ENCODE peak calls at places on chromosomes 4 and X, in seven cellular contexts. K is activated T-cell treated with anti-CD3 and anti-CD28 coated beads, Interleukin-2, amount 50 U/mL, for 72 hours; Z is upper lobe of left lung; Y is fibroblast of the conjunctiva; N is NCI-H1092 treated with DMSO at 0.1 percent for 48 hours; H is stimulated activated CD4-positive, alpha-beta T cell treated with anti-CD3 and anti-CD28 coated beads, Interleukin-12 subunit alpha, Interleukin-12 subunit beta, amount 100 ng/mL, for 4 hours; T is testis. Q is an unnamed sample.

GRCh38 chr4:74112399-74113090 is 13.6 kb upstream of the CXCL2 start:
- DNase-seq in Y (no peak), K (no peak), N (no peak), T (no peak), Z (no peak), H (no peak), Q (no peak)

GRCh38 chr4:76339364-76339763 is 32.8 kb downstream of the STBD1 start:
- DNase-seq in K (no peak), T (no peak), N (no peak), Z (no peak), Y (no peak), H (no peak), Q (no peak)

GRCh38 chr4:85717847-85718246 is 242.9 kb downstream of the ARHGAP24 start:
- DNase-seq in H (no peak), T (no peak), K (no peak), N (no peak), Z (no peak), Y (no peak), Q (no peak)

GRCh38 chr4:75939890-75940691 is 722 bp downstream of the NAAA start:
- DNase-seq in K (peak), Y (no peak), N (peak), Z (peak), T (peak), H (peak), Q (no peak)

GRCh38 chrX:10393899-10394298 is 226.5 kb downstream of the MID1 start:
- DNase-seq in K (no peak), H (no peak), N (no peak), Y (no peak), Z (no peak), T (no peak), Q (no peak)

GRCh38 chrX:70445197-70445656 is 592 bp downstream of the DLG3 start:
- DNase-seq in T (no peak), K (no peak), N (no peak), Z (peak), Y (no peak), H (no peak), Q (no peak)

GRCh38 chr4:35934370-35934981 is 309.8 kb downstream of the ARAP2 start:
- DNase-seq in K (no peak), T (no peak), Y (peak), Z (no peak), H (no peak), N (peak), Q (peak)

GRCh38 chr4:41108481-41108880 is 105.9 kb downstream of the APBB2 start:
- DNase-seq in N (no peak), T (no peak), K (no peak), Y (no peak), Z (no peak), H (no peak), Q (no peak)

GRCh38 chr4:129232627-129233337 is 136.8 kb downstream of the C4orf33 start:
- DNase-seq in K (no peak), N (no peak), H (no peak), T (no peak), Z (no peak), Y (no peak), Q (no peak)

GRCh38 chr4:185566972-185567749 is 31.9 kb upstream of the PDLIM3 start:
- DNase-seq in H (no peak), Z (no peak), N (no peak), K (no peak), T (peak), Y (peak), Q (peak)

GRCh38 chr4:153808175-153808574 is 19.3 kb upstream of the SFRP2 start:
- DNase-seq in N (no peak), Y (no peak), H (no peak), K (no peak), Z (no peak), T (no peak), Q (no peak)

GRCh38 chr4:145937990-145938611 is 522 bp downstream of the ZNF827 start:
- DNase-seq in Y (no peak), K (peak), Z (peak), T (peak), H (peak), N (peak), Q (no peak)

GRCh38 chr4:26459054-26459755 is 31.1 kb downstream of the CCKAR start:
- DNase-seq in T (no peak), N (peak), K (peak), H (no peak), Z (peak), Y (peak), Q (no peak)

GRCh38 chrX:124455966-124456365 is 109.6 kb downstream of the SH2D1A start:
- DNase-seq in T (no peak), K (no peak), Z (no peak), H (no peak), Y (no peak), N (no peak), Q (no peak)

GRCh38 chr4:77172336-77172735 is 15.3 kb downstream of the CCNG2 start:
- DNase-seq in N (no peak), H (no peak), K (no peak), Z (no peak), Y (no peak), T (no peak), Q (peak)

GRCh38 chr4:38040619-38041018 is 80.4 kb downstream of the PTTG2 start:
- DNase-seq in T (no peak), K (no peak), H (no peak), N (no peak), Z (no peak), Y (no peak), Q (no peak)

GRCh38 chr4:173835863-173836262 is 305.8 kb upstream of the HAND2 start:
- DNase-seq in T (no peak), K (no peak), Z (no peak), H (no peak), N (no peak), Y (no peak), Q (no peak)